ENCODE peak calls at places on chromosomes 12 and 14, in four cellular contexts. One of them, this sample, is unnamed.
A peak's percentile ranks its signal among the peaks of the same experiment; 100 is the strongest.

GRCh38 chr12:103791350-103791920 is 49.6 kb downstream of the NT5DC3 start:
- DNase-seq in body of pancreas: no peak
- DNase-seq in mesothelial cell of epicardium: no peak
- DNase-seq in astrocyte: no peak
- DNase-seq in this sample: no peak

GRCh38 chr12:115697341-115697740 is 580.2 kb downstream of the MED13L start:
- DNase-seq in body of pancreas: no peak
- DNase-seq in mesothelial cell of epicardium: no peak
- DNase-seq in astrocyte: peak; percentile 18
- DNase-seq in this sample: no peak

GRCh38 chr12:115294443-115295133 is 610.6 kb upstream of the TBX3 start:
- DNase-seq in body of pancreas: no peak
- DNase-seq in mesothelial cell of epicardium: no peak
- DNase-seq in astrocyte: peak; percentile 26
- DNase-seq in this sample: no peak

GRCh38 chr14:62988967-62989366 is 56.3 kb downstream of the KCNH5 start:
- DNase-seq in body of pancreas: no peak
- DNase-seq in mesothelial cell of epicardium: no peak
- DNase-seq in astrocyte: peak; percentile 37
- DNase-seq in this sample: no peak

GRCh38 chr12:57992001-57992400 is 50.6 kb downstream of the ATP23 start:
- DNase-seq in body of pancreas: no peak
- DNase-seq in mesothelial cell of epicardium: no peak
- DNase-seq in astrocyte: no peak
- DNase-seq in this sample: no peak

GRCh38 chr14:51327376-51327775 is 87.3 kb downstream of the TMX1 start:
- DNase-seq in body of pancreas: no peak
- DNase-seq in mesothelial cell of epicardium: no peak
- DNase-seq in astrocyte: peak; percentile 36
- DNase-seq in this sample: no peak

GRCh38 chr14:34254031-34254430 is 208.0 kb downstream of the SPTSSA start:
- DNase-seq in body of pancreas: no peak
- DNase-seq in mesothelial cell of epicardium: no peak
- DNase-seq in astrocyte: no peak
- DNase-seq in this sample: no peak

GRCh38 chr12:131559517-131560516 is 151.1 kb upstream of the SFSWAP start:
- DNase-seq in body of pancreas: no peak
- DNase-seq in mesothelial cell of epicardium: no peak
- DNase-seq in astrocyte: no peak
- DNase-seq in this sample: no peak

GRCh38 chr12:9134981-9135628 is 19.4 kb upstream of the A2M start:
- DNase-seq in body of pancreas: no peak
- DNase-seq in mesothelial cell of epicardium: no peak
- DNase-seq in astrocyte: no peak
- DNase-seq in this sample: no peak

GRCh38 chr12:92065018-92065499 is 80.6 kb downstream of the BTG1 start:
- DNase-seq in body of pancreas: peak; percentile 96
- DNase-seq in mesothelial cell of epicardium: no peak
- DNase-seq in astrocyte: peak; percentile 51
- DNase-seq in this sample: peak; percentile 54

GRCh38 chr14:100126401-100126800 is 33.0 kb downstream of the DEGS2 start:
- DNase-seq in body of pancreas: no peak
- DNase-seq in mesothelial cell of epicardium: no peak
- DNase-seq in astrocyte: no peak
- DNase-seq in this sample: no peak

GRCh38 chr12:132185698-132186097 is 41.4 kb downstream of the NOC4L start:
- DNase-seq in body of pancreas: no peak
- DNase-seq in mesothelial cell of epicardium: no peak
- DNase-seq in astrocyte: no peak
- DNase-seq in this sample: no peak

GRCh38 chr12:56897844-56898341 is 36.3 kb downstream of the SDR9C7 start:
- DNase-seq in body of pancreas: no peak
- DNase-seq in mesothelial cell of epicardium: no peak
- DNase-seq in astrocyte: no peak
- DNase-seq in this sample: no peak

GRCh38 chr14:60514378-60515243 is 5.7 kb downstream of the SIX6 start:
- DNase-seq in body of pancreas: no peak
- DNase-seq in mesothelial cell of epicardium: no peak
- DNase-seq in astrocyte: peak; percentile 8
- DNase-seq in this sample: no peak

GRCh38 chr12:65470261-65470660 is 191.8 kb downstream of the MSRB3 start:
- DNase-seq in body of pancreas: no peak
- DNase-seq in mesothelial cell of epicardium: no peak
- DNase-seq in astrocyte: no peak
- DNase-seq in this sample: no peak

GRCh38 chr14:75295061-75295461 is 16.4 kb downstream of the FOS start:
- DNase-seq in body of pancreas: peak; percentile 72
- DNase-seq in mesothelial cell of epicardium: no peak
- DNase-seq in astrocyte: peak; percentile 78
- DNase-seq in this sample: peak; percentile 87

GRCh38 chr12:52182456-52182855 is 9.4 kb downstream of the KRT80 start:
- DNase-seq in body of pancreas: no peak
- DNase-seq in mesothelial cell of epicardium: no peak
- DNase-seq in astrocyte: no peak
- DNase-seq in this sample: no peak

GRCh38 chr12:64810831-64811230 is 13.6 kb upstream of the TBC1D30 start:
- DNase-seq in body of pancreas: no peak
- DNase-seq in mesothelial cell of epicardium: no peak
- DNase-seq in astrocyte: no peak
- DNase-seq in this sample: no peak

GRCh38 chr14:61408498-61408897 is 87.1 kb downstream of the PRKCH start:
- DNase-seq in body of pancreas: no peak
- DNase-seq in mesothelial cell of epicardium: no peak
- DNase-seq in astrocyte: no peak
- DNase-seq in this sample: no peak

GRCh38 chr12:124457287-124458219 is 109.9 kb downstream of the NCOR2 start:
- DNase-seq in body of pancreas: peak; percentile 68
- DNase-seq in mesothelial cell of epicardium: no peak
- DNase-seq in astrocyte: no peak
- DNase-seq in this sample: peak; percentile 70

GRCh38 chr14:64755661-64756265 is 51.5 kb downstream of the PLEKHG3 start:
- DNase-seq in body of pancreas: no peak
- DNase-seq in mesothelial cell of epicardium: no peak
- DNase-seq in astrocyte: peak; percentile 42
- DNase-seq in this sample: peak; percentile 78

GRCh38 chr12:57896437-57897201 is 44.7 kb upstream of the ATP23 start:
- DNase-seq in body of pancreas: peak; percentile 73
- DNase-seq in mesothelial cell of epicardium: peak; percentile 49
- DNase-seq in astrocyte: peak; percentile 54
- DNase-seq in this sample: peak; percentile 83

GRCh38 chr14:50225067-50225973 is 6.1 kb downstream of the SOS2 start:
- DNase-seq in body of pancreas: peak; percentile 59
- DNase-seq in mesothelial cell of epicardium: no peak
- DNase-seq in astrocyte: peak; percentile 88
- DNase-seq in this sample: no peak

GRCh38 chr12:43348221-43348620 is 203.8 kb downstream of the ADAMTS20 start:
- DNase-seq in body of pancreas: no peak
- DNase-seq in mesothelial cell of epicardium: no peak
- DNase-seq in astrocyte: no peak
- DNase-seq in this sample: no peak

GRCh38 chr12:43347026-43347425 is 205.0 kb downstream of the ADAMTS20 start:
- DNase-seq in body of pancreas: no peak
- DNase-seq in mesothelial cell of epicardium: no peak
- DNase-seq in astrocyte: no peak
- DNase-seq in this sample: no peak

GRCh38 chr12:43345023-43345422 is 207.0 kb downstream of the ADAMTS20 start:
- DNase-seq in body of pancreas: no peak
- DNase-seq in mesothelial cell of epicardium: no peak
- DNase-seq in astrocyte: no peak
- DNase-seq in this sample: no peak

GRCh38 chr12:43352001-43352400 is 200.0 kb downstream of the ADAMTS20 start:
- DNase-seq in body of pancreas: no peak
- DNase-seq in mesothelial cell of epicardium: no peak
- DNase-seq in astrocyte: no peak
- DNase-seq in this sample: no peak

GRCh38 chr12:43349863-43350262 is 202.1 kb downstream of the ADAMTS20 start:
- DNase-seq in body of pancreas: no peak
- DNase-seq in mesothelial cell of epicardium: no peak
- DNase-seq in astrocyte: no peak
- DNase-seq in this sample: no peak
- TF ChIP-seq CTCF in body of pancreas: peak; percentile 29
- TF ChIP-seq CTCF in mesothelial cell of epicardium: peak; percentile 19
- TF ChIP-seq CTCF in astrocyte: peak; percentile 30
- TF ChIP-seq CTCF in this sample: no peak

GRCh38 chr12:94195483-94195882 is 47.1 kb downstream of the PLXNC1 start:
- DNase-seq in body of pancreas: no peak
- DNase-seq in mesothelial cell of epicardium: no peak
- DNase-seq in astrocyte: no peak
- DNase-seq in this sample: no peak
- TF ChIP-seq CTCF in body of pancreas: no peak
- TF ChIP-seq CTCF in mesothelial cell of epicardium: no peak
- TF ChIP-seq CTCF in astrocyte: no peak
- TF ChIP-seq CTCF in this sample: no peak

GRCh38 chr14:31268216-31268615 is 60.6 kb upstream of the HECTD1 start:
- DNase-seq in body of pancreas: no peak
- DNase-seq in mesothelial cell of epicardium: no peak
- DNase-seq in astrocyte: no peak
- DNase-seq in this sample: no peak

GRCh38 chr14:31269599-31270195 is 62.1 kb upstream of the HECTD1 start:
- DNase-seq in body of pancreas: no peak
- DNase-seq in mesothelial cell of epicardium: no peak
- DNase-seq in astrocyte: peak; percentile 23
- DNase-seq in this sample: no peak

GRCh38 chr14:31271648-31272047 is 64.1 kb upstream of the HECTD1 start:
- DNase-seq in body of pancreas: no peak
- DNase-seq in mesothelial cell of epicardium: no peak
- DNase-seq in astrocyte: no peak
- DNase-seq in this sample: no peak

GRCh38 chr14:31266437-31267331 is 59.1 kb upstream of the HECTD1 start:
- DNase-seq in body of pancreas: no peak
- DNase-seq in mesothelial cell of epicardium: no peak
- DNase-seq in astrocyte: no peak
- DNase-seq in this sample: no peak

DNA sequence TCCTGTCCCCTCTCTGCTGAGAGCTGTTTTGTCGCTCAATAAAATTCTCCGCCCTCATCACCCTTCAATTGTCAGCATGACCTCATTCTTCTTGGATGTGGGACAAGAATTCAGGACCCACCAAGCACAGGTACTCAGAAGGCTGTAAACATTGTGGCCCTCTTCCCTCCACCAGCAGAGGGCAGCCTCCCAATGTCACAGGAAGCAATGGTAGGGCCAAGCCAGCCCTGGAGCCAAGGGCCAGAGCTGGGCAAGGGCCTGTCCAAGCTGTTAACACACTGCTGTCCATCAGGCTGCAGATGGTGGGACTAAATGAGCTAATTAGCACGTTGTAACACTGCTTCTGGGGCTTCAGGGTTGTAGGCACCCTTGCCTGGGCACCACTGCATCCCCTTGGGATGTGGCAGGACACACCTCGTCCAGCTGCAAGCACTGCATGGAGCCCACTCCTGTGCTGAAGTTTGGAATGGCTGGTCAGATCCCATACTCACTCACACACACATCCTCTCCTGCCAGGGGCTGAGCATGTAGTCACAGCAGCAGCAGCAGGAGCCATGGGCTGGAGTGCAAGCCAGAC is 62.7 kb upstream of the HECTD1 start:
- DNase-seq in body of pancreas: peak; percentile 17
- DNase-seq in mesothelial cell of epicardium: no peak
- DNase-seq in astrocyte: no peak
- DNase-seq in this sample: peak; percentile 26
- TF ChIP-seq CTCF in body of pancreas: no peak
- TF ChIP-seq CTCF in mesothelial cell of epicardium: no peak
- TF ChIP-seq CTCF in astrocyte: peak; percentile 5
- TF ChIP-seq CTCF in this sample: peak; percentile 30

GRCh38 chr14:68266998-68267397 is 447.4 kb downstream of the RAD51B start:
- DNase-seq in body of pancreas: no peak
- DNase-seq in mesothelial cell of epicardium: no peak
- DNase-seq in astrocyte: no peak
- DNase-seq in this sample: no peak
- TF ChIP-seq CTCF in body of pancreas: no peak
- TF ChIP-seq CTCF in mesothelial cell of epicardium: no peak
- TF ChIP-seq CTCF in astrocyte: no peak
- TF ChIP-seq CTCF in this sample: no peak

GRCh38 chr12:108525681-108526080 is 10.6 kb downstream of the FICD start:
- DNase-seq in body of pancreas: no peak
- DNase-seq in mesothelial cell of epicardium: no peak
- DNase-seq in astrocyte: peak; percentile 47
- DNase-seq in this sample: no peak

GRCh38 chr12:108530141-108530540 is 15.1 kb downstream of the FICD start:
- DNase-seq in body of pancreas: no peak
- DNase-seq in mesothelial cell of epicardium: no peak
- DNase-seq in astrocyte: no peak
- DNase-seq in this sample: no peak

GRCh38 chr12:108523365-108523764 is 8.3 kb downstream of the FICD start:
- DNase-seq in body of pancreas: no peak
- DNase-seq in mesothelial cell of epicardium: no peak
- DNase-seq in astrocyte: no peak
- DNase-seq in this sample: no peak

GRCh38 chr12:108532061-108532848 is 17.2 kb downstream of the FICD start:
- DNase-seq in body of pancreas: no peak
- DNase-seq in mesothelial cell of epicardium: no peak
- DNase-seq in astrocyte: no peak
- DNase-seq in this sample: no peak

DNA sequence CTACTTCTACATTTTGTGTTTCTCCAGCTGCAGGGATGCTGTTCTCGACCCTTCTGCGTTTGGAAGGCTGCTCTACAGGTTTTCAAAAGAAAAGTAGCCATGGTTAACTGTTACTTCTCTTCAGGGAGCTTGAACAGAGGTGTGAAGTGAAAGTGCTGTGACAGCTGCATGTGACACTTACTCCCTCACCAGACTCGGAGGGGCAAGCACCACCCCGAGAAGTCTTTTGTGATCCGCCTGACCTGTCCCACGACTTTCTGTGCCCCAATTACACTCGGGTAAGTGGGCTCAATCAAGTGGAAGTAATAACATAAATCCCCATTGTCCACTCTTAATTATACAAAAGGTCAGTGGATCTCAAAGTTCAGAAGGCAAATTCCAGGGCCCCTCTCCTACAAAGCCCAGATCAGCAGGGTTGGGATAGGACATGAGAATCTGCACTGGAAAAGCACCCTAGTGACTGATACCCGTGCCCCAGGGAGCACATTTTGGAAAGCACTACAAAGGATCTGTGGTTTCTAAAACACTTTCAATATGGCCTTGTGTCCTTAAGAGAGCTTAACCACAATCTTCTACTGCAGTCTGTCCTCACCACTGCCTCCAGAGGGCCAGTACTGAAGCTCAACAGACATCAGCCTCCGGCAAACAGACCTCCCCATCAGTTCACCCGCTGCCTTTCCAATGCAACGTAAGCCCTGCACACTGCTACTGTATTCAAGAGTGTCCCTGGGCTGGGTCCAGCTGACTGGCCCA is 11.6 kb downstream of the FICD start:
- DNase-seq in body of pancreas: no peak
- DNase-seq in mesothelial cell of epicardium: no peak
- DNase-seq in astrocyte: peak; percentile 38
- DNase-seq in this sample: no peak
- TF ChIP-seq CTCF in body of pancreas: no peak
- TF ChIP-seq CTCF in mesothelial cell of epicardium: no peak
- TF ChIP-seq CTCF in astrocyte: peak; percentile 23
- TF ChIP-seq CTCF in this sample: no peak

GRCh38 chr12:6072302-6072752 is 52.1 kb downstream of the VWF start:
- DNase-seq in body of pancreas: no peak
- DNase-seq in mesothelial cell of epicardium: no peak
- DNase-seq in astrocyte: peak; percentile 67
- DNase-seq in this sample: no peak
- TF ChIP-seq CTCF in body of pancreas: no peak
- TF ChIP-seq CTCF in mesothelial cell of epicardium: no peak
- TF ChIP-seq CTCF in astrocyte: peak; percentile 20
- TF ChIP-seq CTCF in this sample: no peak

This sample was measured in colonic mucosa.